ENCODE peak calls at places on chromosomes 7 and 10, in ten cellular contexts. J, E, B, W, X, Y, F, C, M and T are unnamed samples.

GRCh38 chr7:18593602-18594279 is 98.2 kb downstream of the HDAC9 start:
- DNase-seq in J (no peak), E (no peak), B (no peak), W (no peak), X (no peak), Y (no peak), F (no peak), C (no peak), M (no peak), T (no peak)

GRCh38 chr7:91655656-91656055 is 224.8 kb downstream of the MTERF1 start:
- DNase-seq in J (no peak), E (no peak), B (no peak), W (no peak), X (no peak), Y (no peak), F (no peak), C (no peak), M (no peak), T (no peak)

GRCh38 chr10:69090687-69091450 is 3.0 kb downstream of the SRGN start:
- DNase-seq in J (no peak), E (no peak), B (no peak), W (no peak), X (no peak), Y (no peak), F (no peak), C (no peak), M (no peak), T (no peak)

GRCh38 chr7:36600314-36600682 is 124.0 kb downstream of the AOAH start:
- DNase-seq in J (no peak), E (no peak), B (no peak), W (no peak), X (peak), Y (no peak), F (no peak), C (peak), M (no peak), T (no peak)

GRCh38 chr10:13526952-13527863 is 1.6 kb downstream of the BEND7 start:
- DNase-seq in J (no peak), E (no peak), B (no peak), W (peak), X (no peak), Y (no peak), F (peak), C (no peak), M (peak), T (no peak)

GRCh38 chr10:10500941-10501340 is 516.7 kb upstream of the CELF2 start:
- DNase-seq in J (no peak), E (no peak), B (no peak), W (no peak), X (no peak), Y (no peak), F (no peak), C (no peak), M (no peak), T (no peak)

GRCh38 chr7:142519077-142519789 is 230.0 kb upstream of the PRSS1 start:
- DNase-seq in J (no peak), E (no peak), B (no peak), W (no peak), X (no peak), Y (no peak), F (peak), C (no peak), M (no peak), T (no peak)

GRCh38 chr7:82172017-82172416 is 271.6 kb downstream of the CACNA2D1 start:
- DNase-seq in J (no peak), E (no peak), B (no peak), W (no peak), X (no peak), Y (no peak), F (no peak), C (no peak), M (no peak), T (no peak)

GRCh38 chr7:20193242-20193777 is 23.9 kb downstream of the MACC1 start:
- DNase-seq in J (no peak), E (no peak), B (no peak), W (no peak), X (no peak), Y (no peak), F (no peak), C (no peak), M (no peak), T (no peak)

GRCh38 chr10:132641966-132642731 is 104.6 kb downstream of the INPP5A start:
- DNase-seq in J (no peak), E (peak), B (no peak), W (no peak), X (peak), Y (no peak), F (no peak), C (no peak), M (no peak), T (no peak)

GRCh38 chr7:79176859-79177477 is 276.5 kb downstream of the MAGI2 start:
- DNase-seq in J (no peak), E (no peak), B (no peak), W (peak), X (no peak), Y (no peak), F (peak), C (no peak), M (peak), T (peak)

GRCh38 chr7:158396301-158396905 is 191.2 kb downstream of the PTPRN2 start:
- DNase-seq in J (no peak), E (no peak), B (no peak), W (no peak), X (peak), Y (no peak), F (no peak), C (no peak), M (no peak), T (no peak)

GRCh38 chr10:104274762-104275721 is 6.1 kb downstream of the GSTO2 start:
- DNase-seq in J (peak), E (no peak), B (peak), W (peak), X (peak), Y (peak), F (peak), C (no peak), M (no peak), T (no peak)

GRCh38 chr7:117279203-117279602 is 43.7 kb downstream of the WNT2 start:
- DNase-seq in J (peak), E (no peak), B (no peak), W (no peak), X (no peak), Y (no peak), F (no peak), C (no peak), M (no peak), T (no peak)

GRCh38 chr7:131424219-131424822 is 96.6 kb downstream of the MKLN1 start:
- DNase-seq in J (peak), E (no peak), B (no peak), W (peak), X (no peak), Y (no peak), F (peak), C (no peak), M (peak), T (peak)

GRCh38 chr7:22271311-22271710 is 85.6 kb downstream of the RAPGEF5 start:
- DNase-seq in J (no peak), E (no peak), B (no peak), W (no peak), X (no peak), Y (no peak), F (no peak), C (no peak), M (no peak), T (no peak)

GRCh38 chr7:114889646-114890285 is 32.1 kb upstream of the MDFIC start:
- DNase-seq in J (no peak), E (no peak), B (no peak), W (peak), X (no peak), Y (no peak), F (peak), C (no peak), M (peak), T (peak)

GRCh38 chr7:15507708-15508107 is 54.1 kb downstream of the AGMO start:
- DNase-seq in J (no peak), E (no peak), B (no peak), W (no peak), X (no peak), Y (no peak), F (no peak), C (no peak), M (no peak), T (no peak)

GRCh38 chr10:130053561-130053960 is 57.1 kb downstream of the C10orf143 start:
- DNase-seq in J (no peak), E (no peak), B (no peak), W (no peak), X (no peak), Y (no peak), F (no peak), C (no peak), M (no peak), T (no peak)

GRCh38 chr7:106848851-106849442 is 16.1 kb upstream of the PIK3CG start:
- DNase-seq in J (peak), E (no peak), B (no peak), W (no peak), X (no peak), Y (no peak), F (no peak), C (no peak), M (no peak), T (no peak)

GRCh38 chr10:86186633-86187032 is 180.0 kb downstream of the GRID1 start:
- DNase-seq in J (no peak), E (no peak), B (no peak), W (no peak), X (no peak), Y (no peak), F (no peak), C (no peak), M (no peak), T (no peak)

GRCh38 chr10:79044846-79045245 is 23.9 kb upstream of the ZMIZ1 start:
- DNase-seq in J (no peak), E (peak), B (no peak), W (no peak), X (peak), Y (no peak), F (no peak), C (no peak), M (no peak), T (no peak)

GRCh38 chr10:119516381-119517234 is 25.9 kb downstream of the RGS10 start:
- DNase-seq in J (peak), E (no peak), B (no peak), W (no peak), X (peak), Y (peak), F (no peak), C (no peak), M (no peak), T (no peak)

GRCh38 chr10:81073155-81073554 is 535.5 kb downstream of the SH2D4B start:
- DNase-seq in J (no peak), E (no peak), B (no peak), W (no peak), X (no peak), Y (no peak), F (no peak), C (no peak), M (no peak), T (no peak)

GRCh38 chr7:91603707-91604106 is 276.8 kb downstream of the MTERF1 start:
- DNase-seq in J (no peak), E (no peak), B (no peak), W (no peak), X (no peak), Y (no peak), F (no peak), C (no peak), M (no peak), T (no peak)

GRCh38 chr10:79126351-79126750 is 57.6 kb downstream of the ZMIZ1 start:
- DNase-seq in J (no peak), E (no peak), B (no peak), W (no peak), X (no peak), Y (no peak), F (no peak), C (no peak), M (no peak), T (no peak)

GRCh38 chr7:31986878-31987518 is 83.2 kb downstream of the PDE1C start:
- DNase-seq in J (no peak), E (no peak), B (no peak), W (no peak), X (no peak), Y (no peak), F (no peak), C (no peak), M (no peak), T (no peak)

DNA sequence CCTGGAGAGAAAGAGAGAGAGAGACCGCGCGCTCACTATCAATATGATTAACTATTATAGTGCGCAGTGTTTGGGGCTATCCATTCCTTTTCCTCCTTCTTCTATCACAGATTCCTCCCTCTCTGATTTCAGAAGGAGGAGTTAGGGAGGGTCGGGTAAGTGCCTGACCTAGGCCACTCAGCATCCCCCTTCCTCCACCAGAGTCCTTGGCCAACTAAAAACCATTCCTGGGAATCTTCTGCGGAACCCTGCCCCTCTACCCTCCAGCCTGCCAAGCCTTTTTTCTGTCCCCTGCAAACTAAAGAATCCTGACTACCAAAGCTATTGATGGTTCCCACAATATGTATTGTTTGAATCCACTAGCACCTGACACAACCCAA is 256.2 kb upstream of the NFE2L3 start:
- DNase-seq in J (no peak), E (no peak), B (no peak), W (no peak), X (no peak), Y (no peak), F (peak), C (no peak), M (no peak), T (no peak)
- H3K4me3 ChIP-seq in J (no peak), E (no peak), B (peak), W (peak), X (peak), Y (peak), F (peak), C (no peak), M (no peak), T (no peak)

GRCh38 chr7:123624527-123625183 is 23.0 kb downstream of the ASB15 start:
- DNase-seq in J (peak), E (no peak), B (peak), W (no peak), X (peak), Y (peak), F (peak), C (no peak), M (peak), T (peak)
- TF ChIP-seq POLR2AphosphoS5 in J (no peak), E (no peak), B (no peak), W (no peak), X (no peak), Y (no peak), F (no peak), C (no peak), M (no peak), T (no peak)

GRCh38 chr7:128389085-128389814 is 20.5 kb downstream of the IMPDH1 start:
- DNase-seq in J (no peak), E (no peak), B (no peak), W (no peak), X (no peak), Y (no peak), F (peak), C (no peak), M (no peak), T (no peak)

GRCh38 chr7:128387216-128387615 is 22.6 kb downstream of the IMPDH1 start:
- DNase-seq in J (no peak), E (no peak), B (no peak), W (no peak), X (no peak), Y (no peak), F (no peak), C (no peak), M (no peak), T (no peak)

GRCh38 chr7:128389815-128390329 is 19.9 kb downstream of the IMPDH1 start:
- DNase-seq in J (peak), E (no peak), B (no peak), W (no peak), X (no peak), Y (no peak), F (no peak), C (no peak), M (no peak), T (no peak)

GRCh38 chr7:128386415-128386925 is 23.3 kb downstream of the IMPDH1 start:
- DNase-seq in J (no peak), E (no peak), B (no peak), W (no peak), X (no peak), Y (no peak), F (no peak), C (no peak), M (no peak), T (no peak)

GRCh38 chr7:128387663-128388485 is 21.9 kb downstream of the IMPDH1 start:
- DNase-seq in J (peak), E (peak), B (peak), W (peak), X (peak), Y (peak), F (peak), C (no peak), M (peak), T (peak)
- H3K4me3 ChIP-seq in J (no peak), E (no peak), B (no peak), W (no peak), X (no peak), Y (no peak), F (no peak), C (no peak), M (no peak), T (no peak)

GRCh38 chr10:95273393-95274312 is 17.1 kb downstream of the PDLIM1 start:
- DNase-seq in J (no peak), E (peak), B (no peak), W (no peak), X (no peak), Y (peak), F (no peak), C (peak), M (peak), T (no peak)
- TF ChIP-seq POLR2AphosphoS5 in J (no peak), E (peak), B (no peak), W (no peak), X (peak), Y (no peak), F (no peak), C (peak), M (no peak), T (no peak)